ENCODE peak calls at places on chromosomes 11 and 22, in ten cellular contexts. O, Z, T, H, J, X, C, U, I and B are unnamed samples.

GRCh38 chr11:75194147-75194546 is 43.2 kb downstream of the SLCO2B1 start:
- DNase-seq in O (no peak), Z (no peak), T (no peak), H (no peak), J (no peak), X (no peak), C (no peak), U (no peak), I (no peak), B (no peak)

GRCh38 chr11:67118059-67118766 is 850 bp upstream of the KDM2A start:
- DNase-seq in O (no peak), Z (no peak), T (peak; percentile 22), H (peak; percentile 49), J (no peak), X (no peak), C (no peak), U (peak; percentile 43), I (peak; percentile 49), B (no peak)

GRCh38 chr22:41446057-41446501 is 522 bp downstream of the TOB2 start:
- DNase-seq in O (no peak), Z (no peak), T (no peak), H (no peak), J (no peak), X (no peak), C (no peak), U (peak; percentile 5), I (peak; percentile 28), B (no peak)

GRCh38 chr11:44766112-44766971 is 39.6 kb downstream of the TSPAN18 start:
- DNase-seq in O (peak; percentile 48), Z (peak; percentile 97), T (no peak), H (no peak), J (no peak), X (peak; percentile 61), C (no peak), U (no peak), I (peak; percentile 44), B (peak; percentile 25)

GRCh38 chr11:131867457-131868257 is 497.2 kb downstream of the NTM start:
- DNase-seq in O (no peak), Z (peak; percentile 53), T (peak; percentile 73), H (peak; percentile 52), J (peak; percentile 63), X (peak; percentile 57), C (peak; percentile 48), U (no peak), I (peak; percentile 88), B (no peak)

GRCh38 chr11:71454470-71455113 is 1.6 kb downstream of the NADSYN1 start:
- DNase-seq in O (no peak), Z (no peak), T (no peak), H (no peak), J (no peak), X (no peak), C (no peak), U (peak; percentile 31), I (no peak), B (no peak)

GRCh38 chr11:12330491-12331231 is 46.7 kb upstream of the PARVA start:
- DNase-seq in O (no peak), Z (no peak), T (peak; percentile 41), H (no peak), J (no peak), X (peak; percentile 0), C (peak; percentile 84), U (no peak), I (no peak), B (no peak)

GRCh38 chr11:73149105-73149504 is 7.0 kb upstream of the FCHSD2 start:
- DNase-seq in O (no peak), Z (no peak), T (no peak), H (no peak), J (no peak), X (no peak), C (no peak), U (no peak), I (no peak), B (peak; percentile 48)

GRCh38 chr11:114040706-114041211 is 18.8 kb upstream of the ZBTB16 start:
- DNase-seq in O (no peak), Z (peak; percentile 41), T (no peak), H (no peak), J (no peak), X (no peak), C (no peak), U (no peak), I (no peak), B (no peak)

GRCh38 chr22:32775957-32776356 is 25.5 kb upstream of the TIMP3 start:
- DNase-seq in O (no peak), Z (peak; percentile 24), T (no peak), H (no peak), J (no peak), X (no peak), C (no peak), U (no peak), I (no peak), B (no peak)

GRCh38 chr11:72598901-72599300 is 75.3 kb downstream of the PDE2A start:
- DNase-seq in O (no peak), Z (peak; percentile 54), T (no peak), H (no peak), J (no peak), X (no peak), C (peak; percentile 39), U (no peak), I (peak; percentile 71), B (no peak)

GRCh38 chr11:36699271-36699670 is 101.2 kb upstream of the RAG2 start:
- DNase-seq in O (no peak), Z (no peak), T (no peak), H (no peak), J (no peak), X (no peak), C (no peak), U (no peak), I (no peak), B (no peak)

GRCh38 chr22:39623603-39624500 is 53.3 kb downstream of the CACNA1I start:
- DNase-seq in O (no peak), Z (no peak), T (no peak), H (no peak), J (no peak), X (no peak), C (no peak), U (no peak), I (no peak), B (no peak)

GRCh38 chr11:117075186-117075585 is 23.0 kb downstream of the SIK3 start:
- DNase-seq in O (no peak), Z (no peak), T (no peak), H (no peak), J (no peak), X (no peak), C (no peak), U (no peak), I (no peak), B (no peak)

GRCh38 chr22:31951201-31952093 is 7.1 kb downstream of the YWHAH start:
- DNase-seq in O (no peak), Z (no peak), T (no peak), H (no peak), J (no peak), X (no peak), C (no peak), U (no peak), I (no peak), B (no peak)